ENCODE peak calls at places on chromosome 2, in seven cellular contexts. One of them, this sample, is unnamed.

GRCh38 chr2:23241611-23242245 is 143.3 kb upstream of the KLHL29 start:
- DNase-seq in AG10803: no peak
- DNase-seq in HTR-8/SVneo: peak; percentile 82
- DNase-seq in mucosa of descending colon: no peak
- DNase-seq in HEK293T: no peak
- DNase-seq in NCI-H1092: no peak
- DNase-seq in GM04504: no peak
- DNase-seq in this sample: no peak

GRCh38 chr2:101047075-101047766 is 45.1 kb downstream of the RPL31 start:
- DNase-seq in AG10803: no peak
- DNase-seq in HTR-8/SVneo: no peak
- DNase-seq in mucosa of descending colon: no peak
- DNase-seq in HEK293T: no peak
- DNase-seq in NCI-H1092: no peak
- DNase-seq in GM04504: no peak
- DNase-seq in this sample: no peak

GRCh38 chr2:137838255-137839092 is 125.8 kb upstream of the HNMT start:
- DNase-seq in AG10803: peak; percentile 57
- DNase-seq in HTR-8/SVneo: peak; percentile 64
- DNase-seq in mucosa of descending colon: no peak
- DNase-seq in HEK293T: peak; percentile 65
- DNase-seq in NCI-H1092: peak; percentile 22
- DNase-seq in GM04504: peak; percentile 7
- DNase-seq in this sample: no peak

GRCh38 chr2:43461461-43462073 is 134.3 kb downstream of the THADA start:
- DNase-seq in AG10803: no peak
- DNase-seq in HTR-8/SVneo: no peak
- DNase-seq in mucosa of descending colon: no peak
- DNase-seq in HEK293T: no peak
- DNase-seq in NCI-H1092: no peak
- DNase-seq in GM04504: no peak
- DNase-seq in this sample: no peak

GRCh38 chr2:32212293-32212692 is 46.6 kb downstream of the SLC30A6 start:
- DNase-seq in AG10803: no peak
- DNase-seq in HTR-8/SVneo: no peak
- DNase-seq in mucosa of descending colon: no peak
- DNase-seq in HEK293T: no peak
- DNase-seq in NCI-H1092: no peak
- DNase-seq in GM04504: no peak
- DNase-seq in this sample: no peak

GRCh38 chr2:209498574-209498973 is 74.7 kb downstream of the MAP2 start:
- DNase-seq in AG10803: no peak
- DNase-seq in HTR-8/SVneo: no peak
- DNase-seq in mucosa of descending colon: no peak
- DNase-seq in HEK293T: no peak
- DNase-seq in NCI-H1092: no peak
- DNase-seq in GM04504: no peak
- DNase-seq in this sample: no peak

GRCh38 chr2:219527076-219527394 is 12.8 kb downstream of the ASIC4 start:
- DNase-seq in AG10803: no peak
- DNase-seq in HTR-8/SVneo: no peak
- DNase-seq in mucosa of descending colon: no peak
- DNase-seq in HEK293T: no peak
- DNase-seq in NCI-H1092: no peak
- DNase-seq in GM04504: no peak
- DNase-seq in this sample: no peak

GRCh38 chr2:100742884-100743283 is 77.1 kb upstream of the NPAS2 start:
- DNase-seq in AG10803: peak; percentile 96
- DNase-seq in HTR-8/SVneo: no peak
- DNase-seq in mucosa of descending colon: no peak
- DNase-seq in HEK293T: no peak
- DNase-seq in NCI-H1092: no peak
- DNase-seq in GM04504: peak; percentile 84
- DNase-seq in this sample: no peak

GRCh38 chr2:134679740-134680139 is 39.1 kb downstream of the TMEM163 start:
- DNase-seq in AG10803: no peak
- DNase-seq in HTR-8/SVneo: no peak
- DNase-seq in mucosa of descending colon: no peak
- DNase-seq in HEK293T: no peak
- DNase-seq in NCI-H1092: no peak
- DNase-seq in GM04504: no peak
- DNase-seq in this sample: no peak

GRCh38 chr2:72156872-72157271 is 9.2 kb upstream of the CYP26B1 start:
- DNase-seq in AG10803: no peak
- DNase-seq in HTR-8/SVneo: no peak
- DNase-seq in mucosa of descending colon: no peak
- DNase-seq in HEK293T: no peak
- DNase-seq in NCI-H1092: no peak
- DNase-seq in GM04504: no peak
- DNase-seq in this sample: no peak

GRCh38 chr2:205686231-205687017 is 4.1 kb downstream of the NRP2 start:
- DNase-seq in AG10803: peak; percentile 34
- DNase-seq in HTR-8/SVneo: no peak
- DNase-seq in mucosa of descending colon: no peak
- DNase-seq in HEK293T: no peak
- DNase-seq in NCI-H1092: no peak
- DNase-seq in GM04504: no peak
- DNase-seq in this sample: peak; percentile 46

GRCh38 chr2:16058256-16058655 is 117.9 kb downstream of the MYCN start:
- DNase-seq in AG10803: no peak
- DNase-seq in HTR-8/SVneo: no peak
- DNase-seq in mucosa of descending colon: no peak
- DNase-seq in HEK293T: no peak
- DNase-seq in NCI-H1092: no peak
- DNase-seq in GM04504: no peak
- DNase-seq in this sample: no peak

GRCh38 chr2:145702305-145702704 is 1182.4 kb upstream of the ZEB2 start:
- DNase-seq in AG10803: no peak
- DNase-seq in HTR-8/SVneo: no peak
- DNase-seq in mucosa of descending colon: no peak
- DNase-seq in HEK293T: no peak
- DNase-seq in NCI-H1092: no peak
- DNase-seq in GM04504: no peak
- DNase-seq in this sample: no peak

GRCh38 chr2:128490881-128491778 is 172.5 kb upstream of the HS6ST1 start:
- DNase-seq in AG10803: no peak
- DNase-seq in HTR-8/SVneo: no peak
- DNase-seq in mucosa of descending colon: no peak
- DNase-seq in HEK293T: no peak
- DNase-seq in NCI-H1092: no peak
- DNase-seq in GM04504: no peak
- DNase-seq in this sample: no peak

GRCh38 chr2:96142217-96143113 is 2.8 kb downstream of the DUSP2 start:
- DNase-seq in AG10803: no peak
- DNase-seq in HTR-8/SVneo: no peak
- DNase-seq in mucosa of descending colon: no peak
- DNase-seq in HEK293T: no peak
- DNase-seq in NCI-H1092: no peak
- DNase-seq in GM04504: no peak
- DNase-seq in this sample: peak; percentile 11

GRCh38 chr2:200148366-200148765 is 158.1 kb upstream of the SPATS2L start:
- DNase-seq in AG10803: no peak
- DNase-seq in HTR-8/SVneo: no peak
- DNase-seq in mucosa of descending colon: no peak
- DNase-seq in HEK293T: no peak
- DNase-seq in NCI-H1092: no peak
- DNase-seq in GM04504: no peak
- DNase-seq in this sample: no peak

GRCh38 chr2:98093611-98094010 is 6.6 kb downstream of the VWA3B start:
- DNase-seq in AG10803: no peak
- DNase-seq in HTR-8/SVneo: no peak
- DNase-seq in mucosa of descending colon: no peak
- DNase-seq in HEK293T: no peak
- DNase-seq in NCI-H1092: no peak
- DNase-seq in GM04504: no peak
- DNase-seq in this sample: no peak

GRCh38 chr2:165109915-165110314 is 93.9 kb downstream of the SCN3A start:
- DNase-seq in AG10803: no peak
- DNase-seq in HTR-8/SVneo: no peak
- DNase-seq in mucosa of descending colon: no peak
- DNase-seq in HEK293T: no peak
- DNase-seq in NCI-H1092: no peak
- DNase-seq in GM04504: no peak
- DNase-seq in this sample: no peak

GRCh38 chr2:220079595-220079994 is 452.2 kb downstream of the SLC4A3 start:
- DNase-seq in AG10803: no peak
- DNase-seq in HTR-8/SVneo: no peak
- DNase-seq in mucosa of descending colon: no peak
- DNase-seq in HEK293T: no peak
- DNase-seq in NCI-H1092: no peak
- DNase-seq in GM04504: no peak
- DNase-seq in this sample: no peak

GRCh38 chr2:21034972-21035279 is 8.9 kb downstream of the APOB start:
- DNase-seq in AG10803: no peak
- DNase-seq in HTR-8/SVneo: no peak
- DNase-seq in mucosa of descending colon: no peak
- DNase-seq in HEK293T: no peak
- DNase-seq in NCI-H1092: no peak
- DNase-seq in GM04504: no peak
- DNase-seq in this sample: no peak

GRCh38 chr2:60312618-60313017 is 240.8 kb downstream of the BCL11A start:
- DNase-seq in AG10803: no peak
- DNase-seq in HTR-8/SVneo: no peak
- DNase-seq in mucosa of descending colon: no peak
- DNase-seq in HEK293T: no peak
- DNase-seq in NCI-H1092: no peak
- DNase-seq in GM04504: no peak
- DNase-seq in this sample: no peak

GRCh38 chr2:9724565-9724964 is 93.8 kb upstream of the YWHAQ start:
- DNase-seq in AG10803: no peak
- DNase-seq in HTR-8/SVneo: no peak
- DNase-seq in mucosa of descending colon: no peak
- DNase-seq in HEK293T: no peak
- DNase-seq in NCI-H1092: no peak
- DNase-seq in GM04504: no peak
- DNase-seq in this sample: no peak

GRCh38 chr2:174634130-174635014 is 36.8 kb upstream of the WIPF1 start:
- DNase-seq in AG10803: peak; percentile 22
- DNase-seq in HTR-8/SVneo: no peak
- DNase-seq in mucosa of descending colon: peak; percentile 26
- DNase-seq in HEK293T: no peak
- DNase-seq in NCI-H1092: no peak
- DNase-seq in GM04504: no peak
- DNase-seq in this sample: no peak

GRCh38 chr2:38037325-38037724 is 38.6 kb downstream of the CYP1B1 start:
- DNase-seq in AG10803: peak; percentile 73
- DNase-seq in HTR-8/SVneo: no peak
- DNase-seq in mucosa of descending colon: no peak
- DNase-seq in HEK293T: no peak
- DNase-seq in NCI-H1092: no peak
- DNase-seq in GM04504: no peak
- DNase-seq in this sample: no peak

GRCh38 chr2:170812716-170813585 is 3.7 kb upstream of the GAD1 start:
- DNase-seq in AG10803: peak; percentile 95
- DNase-seq in HTR-8/SVneo: peak; percentile 59
- DNase-seq in mucosa of descending colon: peak; percentile 78
- DNase-seq in HEK293T: peak; percentile 56
- DNase-seq in NCI-H1092: peak; percentile 56
- DNase-seq in GM04504: peak; percentile 75
- DNase-seq in this sample: no peak

GRCh38 chr2:106097370-106098000 is 96.6 kb downstream of the UXS1 start:
- DNase-seq in AG10803: no peak
- DNase-seq in HTR-8/SVneo: no peak
- DNase-seq in mucosa of descending colon: no peak
- DNase-seq in HEK293T: no peak
- DNase-seq in NCI-H1092: no peak
- DNase-seq in GM04504: no peak
- DNase-seq in this sample: no peak

GRCh38 chr2:60834270-60834717 is 47.1 kb upstream of the REL start:
- DNase-seq in AG10803: no peak
- DNase-seq in HTR-8/SVneo: no peak
- DNase-seq in mucosa of descending colon: no peak
- DNase-seq in HEK293T: no peak
- DNase-seq in NCI-H1092: no peak
- DNase-seq in GM04504: no peak
- DNase-seq in this sample: no peak

GRCh38 chr2:68342470-68342869 is 22.6 kb upstream of the PLEK start:
- DNase-seq in AG10803: no peak
- DNase-seq in HTR-8/SVneo: no peak
- DNase-seq in mucosa of descending colon: no peak
- DNase-seq in HEK293T: no peak
- DNase-seq in NCI-H1092: no peak
- DNase-seq in GM04504: no peak
- DNase-seq in this sample: no peak

GRCh38 chr2:74002515-74003391 is 18.0 kb downstream of the TET3 start:
- DNase-seq in AG10803: peak; percentile 81
- DNase-seq in HTR-8/SVneo: peak; percentile 92
- DNase-seq in mucosa of descending colon: peak; percentile 83
- DNase-seq in HEK293T: peak; percentile 90
- DNase-seq in NCI-H1092: peak; percentile 74
- DNase-seq in GM04504: peak; percentile 61
- DNase-seq in this sample: peak; percentile 91

GRCh38 chr2:215535726-215536125 is 99.9 kb upstream of the FN1 start:
- DNase-seq in AG10803: peak; percentile 66
- DNase-seq in HTR-8/SVneo: no peak
- DNase-seq in mucosa of descending colon: peak; percentile 8
- DNase-seq in HEK293T: no peak
- DNase-seq in NCI-H1092: no peak
- DNase-seq in GM04504: no peak
- DNase-seq in this sample: no peak

This sample was measured in right lobe of liver.